ENCODE peak calls at places on chromosomes 6 and 20, in eight cellular contexts. B is left cardiac atrium; L is stimulated activated CD4-positive, alpha-beta T cell treated with anti-CD3 and anti-CD28 coated beads, Interleukin-4, amount 100 ng/mL, for 1 hour; G is IMR-90; N is activated T-helper 1 cell treated with Interleukin-2 at 50 U/mL for 16 hours; E is NCI-H446 treated with DMSO at 0.1 percent for 48 hours; F is NCI-H774; K is GM20000. Z is an unnamed sample.

GRCh38 chr6:110622912-110623578 is 146.6 kb upstream of the SLC22A16 start:
- DNase-seq in B (no peak), E (no peak), L (no peak), G (no peak), N (no peak), F (no peak), K (no peak), Z (no peak)

GRCh38 chr6:149716181-149716580 is 1.7 kb downstream of the LATS1 start:
- DNase-seq in F (no peak), G (no peak), K (peak; percentile 54), B (no peak), E (no peak), L (no peak), N (no peak), Z (no peak)

GRCh38 chr20:17936306-17936790 is 32.2 kb downstream of the SNX5 start:
- DNase-seq in F (no peak), N (no peak), K (no peak), L (no peak), G (peak; percentile 34), B (no peak), E (no peak), Z (no peak)

GRCh38 chr20:34595377-34596184 is 37.1 kb downstream of the MAP1LC3A start:
- DNase-seq in K (no peak), L (no peak), G (no peak), F (no peak), B (no peak), E (no peak), N (no peak), Z (no peak)

GRCh38 chr6:53302678-53303360 is 45.9 kb downstream of the ELOVL5 start:
- DNase-seq in B (no peak), E (no peak), K (no peak), G (peak; percentile 82), N (no peak), L (no peak), F (no peak), Z (no peak)

GRCh38 chr6:30568245-30568644 is 3.0 kb upstream of the ABCF1 start:
- DNase-seq in F (peak; percentile 8), B (no peak), G (no peak), N (no peak), K (no peak), L (peak; percentile 51), E (no peak), Z (no peak)

GRCh38 chr6:57255451-57256181 is 33.5 kb upstream of the RAB23 start:
- DNase-seq in B (no peak), L (no peak), G (no peak), K (no peak), N (no peak), E (no peak), F (no peak), Z (no peak)

GRCh38 chr6:163001341-163001740 is 273.6 kb downstream of the PACRG start:
- DNase-seq in K (peak; percentile 34), G (no peak), B (no peak), F (no peak), E (no peak), L (no peak), N (no peak), Z (no peak)

GRCh38 chr6:25009351-25009750 is 73.6 kb upstream of the RIPOR2 start:
- DNase-seq in E (no peak), G (no peak), N (no peak), L (no peak), B (no peak), F (no peak), K (no peak), Z (no peak)

GRCh38 chr20:54347216-54347833 is 128.1 kb upstream of the DOK5 start:
- DNase-seq in E (peak; percentile 24), N (no peak), K (no peak), G (no peak), F (no peak), L (no peak), B (no peak), Z (no peak)

GRCh38 chr6:128479048-128479666 is 41.2 kb downstream of the PTPRK start:
- DNase-seq in G (no peak), B (no peak), K (no peak), F (no peak), E (peak; percentile 17), N (no peak), L (no peak), Z (no peak)

GRCh38 chr6:24831771-24832718 is 33.3 kb upstream of the ARMH2 start:
- DNase-seq in B (no peak), F (no peak), K (no peak), G (peak; percentile 40), N (no peak), L (no peak), E (no peak), Z (no peak)

GRCh38 chr6:16999486-17000436 is 102.1 kb upstream of the STMND1 start:
- DNase-seq in G (peak; percentile 94), L (no peak), F (no peak), E (peak; percentile 74), N (no peak), B (no peak), K (no peak), Z (no peak)

GRCh38 chr20:19867074-19867473 is 109.0 kb downstream of the RIN2 start:
- DNase-seq in F (no peak), G (peak; percentile 89), B (no peak), K (no peak), N (no peak), E (no peak), L (no peak), Z (no peak)

GRCh38 chr20:46195264-46196038 is 77.3 kb downstream of the CD40 start:
- DNase-seq in G (no peak), B (no peak), F (no peak), L (no peak), K (no peak), E (no peak), N (no peak), Z (no peak)

GRCh38 chr20:33005132-33005566 is 916 bp upstream of the SUN5 start:
- DNase-seq in B (no peak), N (no peak), F (no peak), K (peak; percentile 39), E (no peak), G (peak; percentile 15), L (no peak), Z (no peak)

GRCh38 chr20:53866787-53867740 is 203.3 kb downstream of the BCAS1 start:
- DNase-seq in L (no peak), G (no peak), B (no peak), E (no peak), N (no peak), F (no peak), K (no peak), Z (no peak)

GRCh38 chr6:164359036-164359435 is 944.5 kb downstream of the QKI start:
- DNase-seq in L (no peak), F (no peak), E (no peak), B (no peak), N (no peak), G (no peak), K (no peak), Z (no peak)

GRCh38 chr6:128112494-128112893 is 211.6 kb upstream of the THEMIS start:
- DNase-seq in E (peak; percentile 29), G (peak; percentile 10), K (peak; percentile 4), F (peak; percentile 52), B (no peak), N (no peak), L (no peak), Z (no peak)

GRCh38 chr6:31203345-31203979 is 33.0 kb upstream of the POU5F1 start:
- DNase-seq in L (peak; percentile 59), G (peak; percentile 71), E (no peak), K (no peak), F (peak; percentile 91), B (no peak), N (no peak), Z (no peak)

GRCh38 chr20:58707770-58708169 is 15.2 kb downstream of the NPEPL1 start:
- DNase-seq in L (no peak), B (no peak), F (no peak), K (no peak), N (no peak), G (no peak), E (no peak), Z (no peak)

GRCh38 chr20:46035713-46036112 is 6.7 kb downstream of the SLC12A5 start:
- DNase-seq in B (no peak), L (no peak), E (no peak), G (no peak), N (no peak), K (no peak), F (no peak), Z (no peak)

GRCh38 chr6:10390495-10391298 is 24.2 kb downstream of the TFAP2A start:
- DNase-seq in L (no peak), E (no peak), G (no peak), F (no peak), N (no peak), B (no peak), K (no peak), Z (no peak)

GRCh38 chr6:90156861-90157260 is 139.8 kb downstream of the BACH2 start:
- DNase-seq in N (peak; percentile 14), F (no peak), E (no peak), G (no peak), K (no peak), L (no peak), B (no peak), Z (no peak)

GRCh38 chr6:26388014-26388413 is 5.1 kb downstream of the BTN2A2 start:
- DNase-seq in G (no peak), N (no peak), L (no peak), B (no peak), E (no peak), F (no peak), K (no peak), Z (no peak)

GRCh38 chr6:148064406-148065134 is 278.1 kb upstream of the SASH1 start:
- DNase-seq in B (no peak), E (no peak), N (no peak), K (no peak), G (peak; percentile 27), F (no peak), L (no peak), Z (no peak)

GRCh38 chr6:23537828-23538227 is 588.2 kb upstream of the NRSN1 start:
- DNase-seq in E (no peak), B (no peak), N (no peak), L (no peak), F (no peak), G (no peak), K (no peak), Z (no peak)

Z was measured in cardiac septum.